ENCODE peak calls at places on chromosome 3, in six cellular contexts. A, I, K, B, L and J are unnamed samples.

GRCh38 chr3:109356442-109357155 is 19.3 kb upstream of the DPPA4 start:
- DNase-seq in K (no peak), I (no peak), B (no peak), A (no peak), L (no peak), J (no peak)

GRCh38 chr3:30266536-30266935 is 339.9 kb upstream of the TGFBR2 start:
- DNase-seq in B (no peak), I (no peak), A (no peak), L (no peak), K (no peak), J (no peak)

GRCh38 chr3:151248772-151249366 is 29.5 kb downstream of the P2RY14 start:
- DNase-seq in B (no peak), I (no peak), A (no peak), K (no peak), L (no peak), J (no peak)

GRCh38 chr3:24087469-24087868 is 142.4 kb downstream of the NR1D2 start:
- DNase-seq in I (no peak), L (no peak), K (no peak), A (no peak), B (no peak), J (no peak)

GRCh38 chr3:73179601-73180000 is 118.1 kb downstream of the EBLN2 start:
- DNase-seq in L (no peak), I (no peak), K (no peak), A (no peak), B (no peak), J (no peak)

GRCh38 chr3:119524931-119525662 is 26.8 kb downstream of the TIMMDC1 start:
- DNase-seq in B (no peak), I (peak; percentile 44), A (no peak), K (no peak), L (no peak), J (no peak)

GRCh38 chr3:155102329-155102728 is 22.2 kb downstream of the MME start:
- DNase-seq in B (no peak), L (no peak), I (no peak), K (no peak), A (no peak), J (no peak)

GRCh38 chr3:5347486-5347885 is 160.0 kb downstream of the EDEM1 start:
- DNase-seq in L (no peak), A (no peak), B (no peak), I (no peak), K (no peak), J (no peak)

GRCh38 chr3:194274424-194275085 is 76.6 kb downstream of the CPN2 start:
- DNase-seq in I (peak; percentile 44), L (no peak), K (peak; percentile 3), B (no peak), A (no peak), J (no peak)
- TF ChIP-seq JUN in I (no peak), L (no peak), K (no peak), B (no peak), A (no peak), J (no peak)

GRCh38 chr3:106117490-106117858 is 248.7 kb upstream of the CBLB start:
- DNase-seq in K (no peak), B (no peak), I (no peak), L (no peak), A (no peak), J (no peak)

GRCh38 chr3:106119691-106120090 is 250.9 kb upstream of the CBLB start:
- DNase-seq in I (no peak), L (peak; percentile 51), B (no peak), A (no peak), K (no peak), J (no peak)

GRCh38 chr3:106116733-106117489 is 248.1 kb upstream of the CBLB start:
- DNase-seq in A (no peak), B (no peak), I (no peak), L (no peak), K (no peak), J (no peak)

GRCh38 chr3:106121491-106122289 is 252.9 kb upstream of the CBLB start:
- DNase-seq in A (no peak), L (no peak), K (no peak), I (no peak), B (no peak), J (no peak)

DNA sequence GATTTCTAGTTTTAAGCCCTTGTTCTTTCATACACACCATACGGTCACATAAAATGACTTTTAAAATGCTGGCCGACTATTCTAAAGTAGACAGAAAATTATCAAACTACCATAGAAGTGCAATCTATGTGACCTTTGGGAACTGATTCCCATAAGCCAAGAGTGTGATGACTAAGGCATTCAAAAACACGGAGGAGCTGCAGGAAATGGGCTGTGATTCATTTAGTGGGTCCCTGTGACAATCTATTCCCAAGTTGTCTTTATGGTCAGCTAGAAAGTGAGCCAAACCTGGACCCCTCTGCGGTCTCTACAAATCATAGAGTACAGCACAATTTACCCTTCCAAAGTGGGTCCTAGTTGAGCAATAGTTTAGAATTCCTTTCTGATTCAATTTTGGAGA is 251.5 kb upstream of the CBLB start:
- DNase-seq in I (peak; percentile 9), L (no peak), B (no peak), K (no peak), A (no peak), J (no peak)
- TF ChIP-seq JUN in I (no peak), L (no peak), B (no peak), K (no peak), A (no peak), J (no peak)

DNA sequence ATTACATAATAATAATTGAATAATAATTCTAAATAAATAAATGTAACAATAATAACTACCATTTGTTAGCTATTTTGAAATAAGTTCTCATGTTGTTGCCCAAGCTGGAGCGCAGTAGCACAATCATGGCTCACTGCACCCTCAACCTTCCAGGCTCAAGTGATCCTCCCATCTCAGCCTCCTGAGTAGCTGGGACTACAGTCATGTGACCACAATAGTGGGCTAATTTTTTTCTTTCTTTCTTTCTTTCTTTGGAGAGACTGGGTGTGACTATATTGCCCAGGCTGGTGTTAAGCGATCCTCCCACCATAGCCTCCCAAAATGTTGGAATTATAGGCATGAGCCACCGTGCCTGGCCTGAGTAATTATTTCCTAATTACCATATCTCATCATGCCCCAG is 30.9 kb upstream of the KCNMB3 start:
- DNase-seq in L (no peak), B (no peak), I (no peak), K (no peak), A (no peak), J (no peak)
- TF ChIP-seq JUN in L (no peak), B (no peak), I (no peak), K (no peak), A (no peak), J (no peak)

DNA sequence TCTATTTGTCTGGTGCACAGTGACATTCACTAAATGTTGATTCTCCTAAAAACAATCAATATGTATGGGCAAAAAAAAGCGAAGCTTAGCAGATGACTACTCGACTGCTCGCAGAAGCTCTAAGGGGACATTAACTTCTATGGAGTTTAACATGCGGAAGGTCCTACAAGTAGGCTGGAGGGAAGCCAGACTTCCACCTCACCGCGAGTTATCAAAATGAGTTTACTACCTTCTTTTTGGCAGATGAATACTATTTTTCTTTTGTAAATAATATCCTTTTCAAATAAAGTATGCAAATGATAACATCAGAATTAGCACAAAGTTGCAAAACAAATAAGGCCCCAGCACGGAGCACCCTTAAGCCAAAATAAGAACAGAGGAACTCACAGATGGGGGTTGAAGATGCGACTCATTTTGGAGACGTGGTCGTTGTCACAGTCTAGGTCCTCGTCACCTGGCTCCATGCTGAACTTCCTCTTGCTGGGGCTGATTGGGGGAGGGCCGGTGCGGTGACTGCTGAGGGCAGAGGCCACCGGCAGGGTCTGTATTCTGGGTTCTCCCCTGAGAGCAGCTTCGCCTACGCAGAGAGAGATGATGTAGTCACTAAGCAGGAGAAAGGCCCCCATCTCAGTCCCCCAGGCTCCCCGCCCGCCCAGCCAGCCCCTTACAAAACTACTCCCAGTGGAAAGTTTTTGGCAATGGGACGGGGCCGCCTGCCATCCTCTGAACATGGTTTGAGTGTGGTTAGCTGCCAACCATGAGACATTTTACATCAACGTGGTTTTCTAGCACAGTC is 42.1 kb downstream of the VGLL4 start:
- DNase-seq in I (no peak), K (no peak), A (no peak), B (no peak), L (no peak), J (no peak)
- TF ChIP-seq JUN in I (no peak), K (no peak), A (no peak), B (no peak), L (no peak), J (no peak)